ENCODE peak calls at places on chromosomes 4 and X, in four cellular contexts. One of them, this sample, is unnamed. For H3K9me3 and H3K4me1, the result is how much of the 10 kb centered on the place peaks cover.

GRCh38 chr4:109465065-109465464 is 31.4 kb downstream of the SEC24B start:
- DNase-seq in SK-N-SH: no peak
- DNase-seq in sigmoid colon: no peak
- DNase-seq in body of pancreas: no peak
- DNase-seq in this sample: no peak

GRCh38 chrX:53599781-53600396 is 86.6 kb downstream of the HUWE1 start:
- DNase-seq in SK-N-SH: no peak
- DNase-seq in sigmoid colon: no peak
- DNase-seq in body of pancreas: no peak
- DNase-seq in this sample: no peak

GRCh38 chr4:10460313-10461047 is 3.3 kb upstream of the ZNF518B start:
- DNase-seq in SK-N-SH: no peak
- DNase-seq in sigmoid colon: no peak
- DNase-seq in body of pancreas: no peak
- DNase-seq in this sample: no peak

GRCh38 chr4:7398104-7398423 is 36.7 kb downstream of the PSAPL1 start:
- DNase-seq in SK-N-SH: peak
- DNase-seq in sigmoid colon: peak
- DNase-seq in body of pancreas: peak
- DNase-seq in this sample: no peak

GRCh38 chrX:137988470-137988869 is 422.5 kb downstream of the ZIC3 start:
- DNase-seq in SK-N-SH: no peak
- DNase-seq in sigmoid colon: no peak
- DNase-seq in body of pancreas: no peak
- DNase-seq in this sample: no peak

GRCh38 chrX:17792842-17793241 is 55.5 kb downstream of the SCML1 start:
- DNase-seq in SK-N-SH: no peak
- DNase-seq in sigmoid colon: no peak
- DNase-seq in body of pancreas: no peak
- DNase-seq in this sample: no peak

GRCh38 chr4:105194328-105195231 is 47.9 kb downstream of the TET2 start:
- DNase-seq in SK-N-SH: no peak
- DNase-seq in sigmoid colon: no peak
- DNase-seq in body of pancreas: no peak
- DNase-seq in this sample: no peak

GRCh38 chr4:1238676-1239000 is 10.3 kb downstream of the CTBP1 start:
- DNase-seq in SK-N-SH: peak
- DNase-seq in sigmoid colon: peak
- DNase-seq in body of pancreas: no peak
- DNase-seq in this sample: no peak

GRCh38 chrX:109997786-109998452 is 5.0 kb upstream of the TMEM164 start:
- DNase-seq in SK-N-SH: no peak
- DNase-seq in sigmoid colon: no peak
- DNase-seq in body of pancreas: no peak
- DNase-seq in this sample: no peak

GRCh38 chr4:153521467-153521866 is 55.3 kb downstream of the TMEM131L start:
- DNase-seq in SK-N-SH: no peak
- DNase-seq in sigmoid colon: no peak
- DNase-seq in body of pancreas: no peak
- DNase-seq in this sample: no peak

DNA sequence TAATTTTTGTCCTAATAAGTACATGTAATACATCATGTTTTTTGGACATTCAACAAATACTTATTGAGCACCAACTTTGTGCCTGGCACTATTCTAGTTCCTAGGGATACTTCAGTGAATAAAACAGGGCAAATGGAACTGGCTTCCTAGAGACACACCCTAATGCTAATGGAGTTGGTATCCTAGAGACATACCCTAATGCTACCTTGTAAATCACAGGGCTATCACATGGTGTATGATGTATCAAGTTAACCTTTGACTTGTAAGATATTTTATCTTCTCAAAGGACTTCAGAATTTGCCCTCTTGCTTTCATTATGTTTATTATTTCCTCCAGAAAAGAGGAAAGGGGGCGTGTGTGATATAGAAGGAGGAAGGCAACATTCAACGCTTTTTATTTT is 10.1 kb downstream of the GK start:
- DNase-seq in SK-N-SH: no peak
- DNase-seq in sigmoid colon: no peak
- DNase-seq in body of pancreas: no peak
- DNase-seq in this sample: no peak
- H3K9me3 ChIP-seq in SK-N-SH: under half
- H3K9me3 ChIP-seq in sigmoid colon: under half
- H3K9me3 ChIP-seq in body of pancreas: under half
- H3K9me3 ChIP-seq in this sample: under half

GRCh38 chr4:159363376-159363775 is 260.5 kb downstream of the RAPGEF2 start:
- DNase-seq in SK-N-SH: no peak
- DNase-seq in sigmoid colon: no peak
- DNase-seq in body of pancreas: no peak
- DNase-seq in this sample: no peak
- H3K4me1 ChIP-seq in SK-N-SH: under half
- H3K4me1 ChIP-seq in sigmoid colon: under half
- H3K4me1 ChIP-seq in body of pancreas: under half
- H3K4me1 ChIP-seq in this sample: under half

GRCh38 chr4:143184217-143184502 is 557 bp upstream of the USP38 start:
- DNase-seq in SK-N-SH: no peak
- DNase-seq in sigmoid colon: no peak
- DNase-seq in body of pancreas: no peak
- DNase-seq in this sample: no peak

GRCh38 chr4:143183513-143184216 is 1.1 kb upstream of the USP38 start:
- DNase-seq in SK-N-SH: no peak
- DNase-seq in sigmoid colon: no peak
- DNase-seq in body of pancreas: no peak
- DNase-seq in this sample: no peak

GRCh38 chr4:143185253-143186107 is 763 bp downstream of the USP38 start:
- DNase-seq in SK-N-SH: peak
- DNase-seq in sigmoid colon: peak
- DNase-seq in body of pancreas: no peak
- DNase-seq in this sample: no peak

GRCh38 chr4:143186202-143186601 is 1.5 kb downstream of the USP38 start:
- DNase-seq in SK-N-SH: no peak
- DNase-seq in sigmoid colon: no peak
- DNase-seq in body of pancreas: no peak
- DNase-seq in this sample: no peak

GRCh38 chr4:143184503-143185252 is at the start of gene USP38:
- DNase-seq in SK-N-SH: peak
- DNase-seq in sigmoid colon: peak
- DNase-seq in body of pancreas: peak
- DNase-seq in this sample: peak
- TF ChIP-seq CTCF in SK-N-SH: peak
- TF ChIP-seq CTCF in sigmoid colon: no peak
- TF ChIP-seq CTCF in body of pancreas: no peak
- TF ChIP-seq CTCF in this sample: no peak

GRCh38 chr4:142080960-142081359 is 444.6 kb downstream of the IL15 start:
- DNase-seq in SK-N-SH: no peak
- DNase-seq in sigmoid colon: no peak
- DNase-seq in body of pancreas: no peak
- DNase-seq in this sample: no peak
- H3K9me3 ChIP-seq in SK-N-SH: under half
- H3K9me3 ChIP-seq in sigmoid colon: under half
- H3K9me3 ChIP-seq in body of pancreas: under half
- H3K9me3 ChIP-seq in this sample: under half

GRCh38 chrX:19682712-19683331 is 167.5 kb upstream of the MAP3K15 start:
- DNase-seq in SK-N-SH: peak
- DNase-seq in sigmoid colon: peak
- DNase-seq in body of pancreas: peak
- DNase-seq in this sample: peak
- H3K4me1 ChIP-seq in SK-N-SH: under half
- H3K4me1 ChIP-seq in sigmoid colon: under half
- H3K4me1 ChIP-seq in body of pancreas: under half
- H3K4me1 ChIP-seq in this sample: under half

GRCh38 chr4:150960818-150961217 is 54.3 kb downstream of the LRBA start:
- DNase-seq in SK-N-SH: peak
- DNase-seq in sigmoid colon: no peak
- DNase-seq in body of pancreas: no peak
- DNase-seq in this sample: no peak

GRCh38 chr4:150961566-150961965 is 53.5 kb downstream of the LRBA start:
- DNase-seq in SK-N-SH: no peak
- DNase-seq in sigmoid colon: no peak
- DNase-seq in body of pancreas: no peak
- DNase-seq in this sample: no peak

GRCh38 chr4:150962245-150962644 is 52.8 kb downstream of the LRBA start:
- DNase-seq in SK-N-SH: no peak
- DNase-seq in sigmoid colon: no peak
- DNase-seq in body of pancreas: no peak
- DNase-seq in this sample: no peak

GRCh38 chr4:150964754-150965153 is 50.3 kb downstream of the LRBA start:
- DNase-seq in SK-N-SH: no peak
- DNase-seq in sigmoid colon: no peak
- DNase-seq in body of pancreas: no peak
- DNase-seq in this sample: no peak

GRCh38 chr4:150960079-150960478 is 55.0 kb downstream of the LRBA start:
- DNase-seq in SK-N-SH: peak
- DNase-seq in sigmoid colon: no peak
- DNase-seq in body of pancreas: no peak
- DNase-seq in this sample: no peak
- TF ChIP-seq CTCF in SK-N-SH: peak
- TF ChIP-seq CTCF in sigmoid colon: no peak
- TF ChIP-seq CTCF in body of pancreas: no peak
- TF ChIP-seq CTCF in this sample: no peak

GRCh38 chrX:55488268-55488558 is 1.4 kb downstream of the USP51 start:
- DNase-seq in SK-N-SH: no peak
- DNase-seq in sigmoid colon: no peak
- DNase-seq in body of pancreas: no peak
- DNase-seq in this sample: no peak
- H3K9me3 ChIP-seq in SK-N-SH: under half
- H3K9me3 ChIP-seq in sigmoid colon: under half
- H3K9me3 ChIP-seq in body of pancreas: under half
- H3K9me3 ChIP-seq in this sample: under half

DNA sequence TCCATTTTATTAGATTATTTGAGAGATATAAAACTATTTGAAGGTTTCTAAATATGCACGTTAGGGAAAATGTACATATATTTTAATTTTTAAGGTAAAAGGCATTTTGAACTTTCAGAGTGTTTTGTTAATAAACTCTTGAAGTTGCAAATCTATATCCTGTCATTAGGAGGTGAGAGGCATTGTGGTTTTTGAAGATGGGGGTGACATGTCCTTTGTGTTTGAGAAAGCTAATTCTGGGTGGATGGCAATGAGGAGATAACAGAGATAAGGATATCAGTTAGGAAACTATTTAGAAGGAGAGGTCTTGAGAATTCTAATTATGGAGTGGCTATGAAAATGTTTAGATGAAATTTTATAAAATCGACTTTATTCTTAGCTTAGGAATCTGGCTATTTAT is 6.1 kb downstream of the STIM2 start:
- DNase-seq in SK-N-SH: no peak
- DNase-seq in sigmoid colon: no peak
- DNase-seq in body of pancreas: no peak
- DNase-seq in this sample: no peak
- H3K4me1 ChIP-seq in SK-N-SH: under half
- H3K4me1 ChIP-seq in sigmoid colon: under half
- H3K4me1 ChIP-seq in body of pancreas: half or more
- H3K4me1 ChIP-seq in this sample: under half

GRCh38 chr4:154542264-154542879 is 7.8 kb downstream of the PLRG1 start:
- DNase-seq in SK-N-SH: no peak
- DNase-seq in sigmoid colon: no peak
- DNase-seq in body of pancreas: no peak
- DNase-seq in this sample: no peak

GRCh38 chr4:154549894-154550790 is at the start of gene PLRG1:
- DNase-seq in SK-N-SH: peak
- DNase-seq in sigmoid colon: peak
- DNase-seq in body of pancreas: peak
- DNase-seq in this sample: peak

DNA sequence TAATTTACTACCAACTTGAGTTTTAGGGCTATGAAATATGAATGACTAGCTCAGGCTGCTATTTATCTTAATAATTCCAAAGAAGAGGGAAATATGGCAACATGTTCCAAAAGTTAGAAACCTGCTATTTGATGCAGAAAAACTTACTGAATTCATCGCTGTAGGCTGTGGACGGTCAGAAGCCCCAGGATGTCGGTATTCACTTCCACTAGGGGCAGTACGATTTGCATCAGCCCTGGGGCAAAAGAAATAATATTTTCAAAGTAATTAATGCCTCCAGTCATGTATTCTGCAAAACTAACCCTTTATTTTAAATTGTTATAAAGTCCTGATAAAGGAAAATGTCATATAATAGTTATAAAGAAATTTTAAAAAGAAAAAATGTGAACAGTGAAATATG is 4.5 kb downstream of the PLRG1 start:
- DNase-seq in SK-N-SH: no peak
- DNase-seq in sigmoid colon: no peak
- DNase-seq in body of pancreas: no peak
- DNase-seq in this sample: no peak
- TF ChIP-seq CTCF in SK-N-SH: peak
- TF ChIP-seq CTCF in sigmoid colon: no peak
- TF ChIP-seq CTCF in body of pancreas: no peak
- TF ChIP-seq CTCF in this sample: no peak